ENCODE peak calls at places on chromosomes 13 and 19, in five cellular contexts. C, N, G, H and I are unnamed samples.

GRCh38 chr13:105346141-105346766 is 1189.2 kb downstream of the EFNB2 start:
- DNase-seq in C (no peak), N (peak; percentile 33), G (no peak), H (no peak), I (no peak)

GRCh38 chr13:29458419-29458818 is 137.1 kb downstream of the SLC7A1 start:
- DNase-seq in C (no peak), N (no peak), G (no peak), H (no peak), I (no peak)

GRCh38 chr13:44523176-44524017 is 52.7 kb downstream of the TSC22D1 start:
- DNase-seq in C (peak; percentile 7), N (peak; percentile 61), G (no peak), H (no peak), I (no peak)

GRCh38 chr19:4581381-4582111 is 22.1 kb upstream of the SEMA6B start:
- DNase-seq in C (no peak), N (no peak), G (no peak), H (peak; percentile 86), I (no peak)

GRCh38 chr13:59621791-59622190 is 541.9 kb downstream of the DIAPH3 start:
- DNase-seq in C (no peak), N (no peak), G (no peak), H (no peak), I (no peak)

GRCh38 chr19:28553005-28553404 is 659.9 kb downstream of the UQCRFS1 start:
- DNase-seq in C (no peak), N (no peak), G (no peak), H (no peak), I (no peak)

GRCh38 chr13:49399801-49400472 is 43.9 kb downstream of the CAB39L start:
- DNase-seq in C (no peak), N (no peak), G (no peak), H (no peak), I (no peak)

GRCh38 chr19:461664-462551 is 1.1 kb upstream of the SHC2 start:
- DNase-seq in C (no peak), N (no peak), G (peak; percentile 80), H (peak; percentile 77), I (peak; percentile 60)

GRCh38 chr13:110396913-110397379 is 89.9 kb downstream of the COL4A2 start:
- DNase-seq in C (no peak), N (peak; percentile 44), G (peak; percentile 99), H (no peak), I (peak; percentile 92)

GRCh38 chr19:7788178-7788932 is 25.3 kb downstream of the CLEC4M start:
- DNase-seq in C (no peak), N (no peak), G (no peak), H (peak; percentile 69), I (no peak)

GRCh38 chr19:7417671-7418324 is 69.1 kb downstream of the ARHGEF18 start:
- DNase-seq in C (no peak), N (no peak), G (no peak), H (no peak), I (no peak)

GRCh38 chr19:13849991-13850909 is 26.7 kb upstream of the NANOS3 start:
- DNase-seq in C (no peak), N (peak; percentile 83), G (peak; percentile 93), H (peak; percentile 88), I (peak; percentile 90)

GRCh38 chr19:7680606-7681335 is at the start of gene TRAPPC5:
- DNase-seq in C (no peak), N (peak; percentile 75), G (peak; percentile 89), H (peak; percentile 93), I (peak; percentile 94)

GRCh38 chr13:37640499-37640898 is 41.9 kb upstream of the POSTN start:
- DNase-seq in C (no peak), N (peak; percentile 42), G (no peak), H (no peak), I (no peak)

GRCh38 chr13:73273737-73274136 is 214.9 kb downstream of the KLF5 start:
- DNase-seq in C (no peak), N (peak; percentile 15), G (no peak), H (no peak), I (no peak)

GRCh38 chr19:23999821-24000610 is 85.3 kb downstream of the ZNF726 start:
- DNase-seq in C (no peak), N (no peak), G (no peak), H (no peak), I (no peak)

GRCh38 chr13:53311561-53311960 is 282.9 kb downstream of the OLFM4 start:
- DNase-seq in C (no peak), N (no peak), G (no peak), H (no peak), I (no peak)

GRCh38 chr19:57719901-57720519 is 7.4 kb downstream of the ZNF671 start:
- DNase-seq in C (no peak), N (no peak), G (no peak), H (peak; percentile 44), I (no peak)

GRCh38 chr13:43128504-43128929 is 105.1 kb downstream of the DNAJC15 start:
- DNase-seq in C (no peak), N (no peak), G (peak; percentile 68), H (no peak), I (no peak)

GRCh38 chr13:99967884-99968520 is 3.6 kb downstream of the ZIC5 start:
- DNase-seq in C (no peak), N (peak; percentile 48), G (peak; percentile 56), H (no peak), I (no peak)

GRCh38 chr13:47459512-47459911 is 541.6 kb downstream of the SUCLA2 start:
- DNase-seq in C (no peak), N (no peak), G (no peak), H (no peak), I (no peak)
- TF ChIP-seq CTCF in C (peak; percentile 31), N (no peak), G (no peak), H (peak; percentile 27), I (no peak)

GRCh38 chr19:33883869-33884519 is 87.3 kb downstream of the KCTD15 start:
- DNase-seq in C (no peak), N (no peak), G (no peak), H (peak; percentile 59), I (peak; percentile 38)
- H3K4me3 ChIP-seq in C (no peak overlapping the region), N (no peak overlapping the region), G (no peak overlapping the region), H (no peak overlapping the region), I (no peak overlapping the region)

GRCh38 chr19:41904118-41904870 is 21.3 kb downstream of the ARHGEF1 start:
- DNase-seq in C (no peak), N (peak; percentile 94), G (no peak), H (no peak), I (no peak)
- TF ChIP-seq EP300 in C (no peak), N (no peak), G (no peak), H (no peak), I (no peak)

GRCh38 chr13:51326782-51327181 is 12.7 kb upstream of the SERPINE3 start:
- DNase-seq in C (no peak), N (no peak), G (no peak), H (no peak), I (no peak)

GRCh38 chr13:51331354-51331861 is 8.1 kb upstream of the SERPINE3 start:
- DNase-seq in C (peak; percentile 26), N (no peak), G (no peak), H (peak; percentile 39), I (no peak)

GRCh38 chr13:51330741-51331140 is 8.8 kb upstream of the SERPINE3 start:
- DNase-seq in C (peak; percentile 7), N (no peak), G (no peak), H (no peak), I (no peak)

GRCh38 chr13:51325837-51326236 is 13.7 kb upstream of the SERPINE3 start:
- DNase-seq in C (no peak), N (no peak), G (no peak), H (no peak), I (no peak)

GRCh38 chr13:51328488-51328887 is 11.0 kb upstream of the SERPINE3 start:
- DNase-seq in C (no peak), N (no peak), G (no peak), H (peak; percentile 76), I (no peak)
- TF ChIP-seq CTCF in C (no peak), N (no peak), G (no peak), H (peak; percentile 15), I (no peak)

GRCh38 chr19:56141416-56141992 is 417 bp downstream of the ZNF444 start:
- DNase-seq in C (no peak), N (no peak), G (no peak), H (peak; percentile 60), I (no peak)

GRCh38 chr19:56144816-56145215 is 3.7 kb downstream of the ZNF444 start:
- DNase-seq in C (no peak), N (no peak), G (no peak), H (no peak), I (no peak)

GRCh38 chr19:56144396-56144795 is 3.3 kb downstream of the ZNF444 start:
- DNase-seq in C (no peak), N (no peak), G (no peak), H (no peak), I (no peak)

GRCh38 chr19:56142087-56142787 is 1.1 kb downstream of the ZNF444 start:
- DNase-seq in C (no peak), N (no peak), G (no peak), H (no peak), I (no peak)

GRCh38 chr19:56142897-56143434 is 1.9 kb downstream of the ZNF444 start:
- DNase-seq in C (no peak), N (no peak), G (no peak), H (no peak), I (no peak)
- H3K4me3 ChIP-seq in C (peak overlapping the region; percentile 11), N (no peak overlapping the region), G (no peak overlapping the region), H (no peak overlapping the region), I (no peak overlapping the region)

GRCh38 chr13:90014038-90014437 is 1333.4 kb upstream of the MIR17HG start:
- DNase-seq in C (no peak), N (no peak), G (no peak), H (no peak), I (no peak)

GRCh38 chr13:90003566-90003965 is 1343.9 kb upstream of the MIR17HG start:
- DNase-seq in C (no peak), N (no peak), G (no peak), H (no peak), I (no peak)

GRCh38 chr13:90008707-90009149 is 1338.8 kb upstream of the MIR17HG start:
- DNase-seq in C (no peak), N (no peak), G (no peak), H (peak; percentile 42), I (no peak)
- TF ChIP-seq EP300 in C (no peak), N (no peak), G (no peak), H (no peak), I (no peak)

GRCh38 chr13:20767309-20767943 is 6.3 kb downstream of the EEF1AKMT1 start:
- DNase-seq in C (no peak), N (no peak), G (no peak), H (no peak), I (no peak)

GRCh38 chr13:20773194-20774080 is at the start of gene EEF1AKMT1:
- DNase-seq in C (peak; percentile 79), N (peak; percentile 93), G (peak; percentile 97), H (peak; percentile 96), I (peak; percentile 97)

GRCh38 chr13:20769091-20769490 is 4.7 kb downstream of the EEF1AKMT1 start:
- DNase-seq in C (no peak), N (no peak), G (no peak), H (no peak), I (no peak)

GRCh38 chr13:20772401-20773131 is 1.2 kb downstream of the EEF1AKMT1 start:
- DNase-seq in C (no peak), N (no peak), G (no peak), H (no peak), I (no peak)

GRCh38 chr13:20769834-20770233 is 3.9 kb downstream of the EEF1AKMT1 start:
- DNase-seq in C (no peak), N (no peak), G (no peak), H (no peak), I (no peak)
- TF ChIP-seq CTCF in C (no peak), N (no peak), G (no peak), H (no peak), I (no peak)